ENCODE peak calls at places on chromosomes 7 and 10, in seven cellular contexts. One of them, this sample, is unnamed.
A peak's percentile ranks its signal among the peaks of the same experiment; 100 is the strongest.

GRCh38 chr7:102044984-102045673 is 227.7 kb downstream of the CUX1 start:
- DNase-seq in ACHN: peak; percentile 44
- DNase-seq in activated CD4-positive, alpha-beta T cell treated with anti-CD3 and anti-CD28 coated beads for 48 hours: no peak
- DNase-seq in germinal center: no peak
- DNase-seq in stimulated activated CD4-positive, alpha-beta T cell treated with anti-CD3 and anti-CD28 coated beads, Interleukin-15, amount 100 ng/mL, for 24 hours: no peak
- DNase-seq in fibroblast of lung: peak; percentile 98
- DNase-seq in NCI-H82: peak; percentile 52
- DNase-seq in this sample: no peak

GRCh38 chr7:133742709-133743538 is 384.2 kb upstream of the LRGUK start:
- DNase-seq in ACHN: peak; percentile 30
- DNase-seq in activated CD4-positive, alpha-beta T cell treated with anti-CD3 and anti-CD28 coated beads for 48 hours: no peak
- DNase-seq in germinal center: peak; percentile 3
- DNase-seq in stimulated activated CD4-positive, alpha-beta T cell treated with anti-CD3 and anti-CD28 coated beads, Interleukin-15, amount 100 ng/mL, for 24 hours: no peak
- DNase-seq in fibroblast of lung: peak; percentile 46
- DNase-seq in NCI-H82: peak; percentile 32
- DNase-seq in this sample: no peak

GRCh38 chr7:539731-540411 is 20.2 kb upstream of the PDGFA start:
- DNase-seq in ACHN: peak; percentile 87
- DNase-seq in activated CD4-positive, alpha-beta T cell treated with anti-CD3 and anti-CD28 coated beads for 48 hours: no peak
- DNase-seq in germinal center: no peak
- DNase-seq in stimulated activated CD4-positive, alpha-beta T cell treated with anti-CD3 and anti-CD28 coated beads, Interleukin-15, amount 100 ng/mL, for 24 hours: no peak
- DNase-seq in fibroblast of lung: peak; percentile 52
- DNase-seq in NCI-H82: no peak
- DNase-seq in this sample: no peak

GRCh38 chr10:132697568-132698200 is 88.3 kb downstream of the NKX6-2 start:
- DNase-seq in ACHN: no peak
- DNase-seq in activated CD4-positive, alpha-beta T cell treated with anti-CD3 and anti-CD28 coated beads for 48 hours: no peak
- DNase-seq in germinal center: no peak
- DNase-seq in stimulated activated CD4-positive, alpha-beta T cell treated with anti-CD3 and anti-CD28 coated beads, Interleukin-15, amount 100 ng/mL, for 24 hours: no peak
- DNase-seq in fibroblast of lung: no peak
- DNase-seq in NCI-H82: no peak
- DNase-seq in this sample: no peak

GRCh38 chr7:6590645-6591110 is 857 bp downstream of the INTS15 start:
- DNase-seq in ACHN: no peak
- DNase-seq in activated CD4-positive, alpha-beta T cell treated with anti-CD3 and anti-CD28 coated beads for 48 hours: no peak
- DNase-seq in germinal center: no peak
- DNase-seq in stimulated activated CD4-positive, alpha-beta T cell treated with anti-CD3 and anti-CD28 coated beads, Interleukin-15, amount 100 ng/mL, for 24 hours: no peak
- DNase-seq in fibroblast of lung: peak; percentile 9
- DNase-seq in NCI-H82: peak; percentile 61
- DNase-seq in this sample: no peak

GRCh38 chr10:128068398-128069285 is 57.6 kb downstream of the MKI67 start:
- DNase-seq in ACHN: no peak
- DNase-seq in activated CD4-positive, alpha-beta T cell treated with anti-CD3 and anti-CD28 coated beads for 48 hours: no peak
- DNase-seq in germinal center: no peak
- DNase-seq in stimulated activated CD4-positive, alpha-beta T cell treated with anti-CD3 and anti-CD28 coated beads, Interleukin-15, amount 100 ng/mL, for 24 hours: no peak
- DNase-seq in fibroblast of lung: no peak
- DNase-seq in NCI-H82: no peak
- DNase-seq in this sample: no peak

GRCh38 chr7:134632937-134633540 is 13.6 kb upstream of the BPGM start:
- DNase-seq in ACHN: peak; percentile 75
- DNase-seq in activated CD4-positive, alpha-beta T cell treated with anti-CD3 and anti-CD28 coated beads for 48 hours: peak; percentile 26
- DNase-seq in germinal center: peak; percentile 27
- DNase-seq in stimulated activated CD4-positive, alpha-beta T cell treated with anti-CD3 and anti-CD28 coated beads, Interleukin-15, amount 100 ng/mL, for 24 hours: peak; percentile 8
- DNase-seq in fibroblast of lung: peak; percentile 65
- DNase-seq in NCI-H82: peak; percentile 61
- DNase-seq in this sample: no peak

GRCh38 chr7:95684037-95684436 is 87.7 kb upstream of the PDK4 start:
- DNase-seq in ACHN: peak; percentile 76
- DNase-seq in activated CD4-positive, alpha-beta T cell treated with anti-CD3 and anti-CD28 coated beads for 48 hours: no peak
- DNase-seq in germinal center: no peak
- DNase-seq in stimulated activated CD4-positive, alpha-beta T cell treated with anti-CD3 and anti-CD28 coated beads, Interleukin-15, amount 100 ng/mL, for 24 hours: no peak
- DNase-seq in fibroblast of lung: peak; percentile 77
- DNase-seq in NCI-H82: peak; percentile 80
- DNase-seq in this sample: no peak

GRCh38 chr10:124998624-124999291 is 56.8 kb downstream of the ZRANB1 start:
- DNase-seq in ACHN: no peak
- DNase-seq in activated CD4-positive, alpha-beta T cell treated with anti-CD3 and anti-CD28 coated beads for 48 hours: no peak
- DNase-seq in germinal center: no peak
- DNase-seq in stimulated activated CD4-positive, alpha-beta T cell treated with anti-CD3 and anti-CD28 coated beads, Interleukin-15, amount 100 ng/mL, for 24 hours: no peak
- DNase-seq in fibroblast of lung: no peak
- DNase-seq in NCI-H82: no peak
- DNase-seq in this sample: no peak

GRCh38 chr10:98339790-98340189 is 71.8 kb upstream of the LOXL4 start:
- DNase-seq in ACHN: no peak
- DNase-seq in activated CD4-positive, alpha-beta T cell treated with anti-CD3 and anti-CD28 coated beads for 48 hours: no peak
- DNase-seq in germinal center: no peak
- DNase-seq in stimulated activated CD4-positive, alpha-beta T cell treated with anti-CD3 and anti-CD28 coated beads, Interleukin-15, amount 100 ng/mL, for 24 hours: no peak
- DNase-seq in fibroblast of lung: no peak
- DNase-seq in NCI-H82: no peak
- DNase-seq in this sample: no peak

GRCh38 chr7:90595341-90595800 is 750 bp upstream of the CDK14 start:
- DNase-seq in ACHN: no peak
- DNase-seq in activated CD4-positive, alpha-beta T cell treated with anti-CD3 and anti-CD28 coated beads for 48 hours: no peak
- DNase-seq in germinal center: peak; percentile 13
- DNase-seq in stimulated activated CD4-positive, alpha-beta T cell treated with anti-CD3 and anti-CD28 coated beads, Interleukin-15, amount 100 ng/mL, for 24 hours: no peak
- DNase-seq in fibroblast of lung: peak; percentile 25
- DNase-seq in NCI-H82: no peak
- DNase-seq in this sample: no peak

GRCh38 chr7:70647801-70648491 is 484.0 kb upstream of the GALNT17 start:
- DNase-seq in ACHN: no peak
- DNase-seq in activated CD4-positive, alpha-beta T cell treated with anti-CD3 and anti-CD28 coated beads for 48 hours: peak; percentile 84
- DNase-seq in germinal center: no peak
- DNase-seq in stimulated activated CD4-positive, alpha-beta T cell treated with anti-CD3 and anti-CD28 coated beads, Interleukin-15, amount 100 ng/mL, for 24 hours: peak; percentile 83
- DNase-seq in fibroblast of lung: no peak
- DNase-seq in NCI-H82: no peak
- DNase-seq in this sample: peak; percentile 72

GRCh38 chr7:108037748-108038147 is 34.8 kb upstream of the LAMB1 start:
- DNase-seq in ACHN: no peak
- DNase-seq in activated CD4-positive, alpha-beta T cell treated with anti-CD3 and anti-CD28 coated beads for 48 hours: no peak
- DNase-seq in germinal center: no peak
- DNase-seq in stimulated activated CD4-positive, alpha-beta T cell treated with anti-CD3 and anti-CD28 coated beads, Interleukin-15, amount 100 ng/mL, for 24 hours: no peak
- DNase-seq in fibroblast of lung: no peak
- DNase-seq in NCI-H82: peak; percentile 69
- DNase-seq in this sample: no peak

GRCh38 chr7:84231157-84231556 is 36.6 kb upstream of the SEMA3A start:
- DNase-seq in ACHN: no peak
- DNase-seq in activated CD4-positive, alpha-beta T cell treated with anti-CD3 and anti-CD28 coated beads for 48 hours: no peak
- DNase-seq in germinal center: no peak
- DNase-seq in stimulated activated CD4-positive, alpha-beta T cell treated with anti-CD3 and anti-CD28 coated beads, Interleukin-15, amount 100 ng/mL, for 24 hours: no peak
- DNase-seq in fibroblast of lung: peak; percentile 25
- DNase-seq in NCI-H82: no peak
- DNase-seq in this sample: no peak

GRCh38 chr10:50554381-50554994 is 69.3 kb downstream of the SGMS1 start:
- DNase-seq in ACHN: no peak
- DNase-seq in activated CD4-positive, alpha-beta T cell treated with anti-CD3 and anti-CD28 coated beads for 48 hours: no peak
- DNase-seq in germinal center: no peak
- DNase-seq in stimulated activated CD4-positive, alpha-beta T cell treated with anti-CD3 and anti-CD28 coated beads, Interleukin-15, amount 100 ng/mL, for 24 hours: no peak
- DNase-seq in fibroblast of lung: no peak
- DNase-seq in NCI-H82: no peak
- DNase-seq in this sample: no peak

GRCh38 chr10:30538086-30538485 is 91.5 kb downstream of the LYZL2 start:
- DNase-seq in ACHN: peak; percentile 7
- DNase-seq in activated CD4-positive, alpha-beta T cell treated with anti-CD3 and anti-CD28 coated beads for 48 hours: no peak
- DNase-seq in germinal center: no peak
- DNase-seq in stimulated activated CD4-positive, alpha-beta T cell treated with anti-CD3 and anti-CD28 coated beads, Interleukin-15, amount 100 ng/mL, for 24 hours: no peak
- DNase-seq in fibroblast of lung: peak; percentile 16
- DNase-seq in NCI-H82: no peak
- DNase-seq in this sample: no peak

GRCh38 chr10:110411047-110411410 is 86.7 kb upstream of the DUSP5 start:
- DNase-seq in ACHN: peak; percentile 75
- DNase-seq in activated CD4-positive, alpha-beta T cell treated with anti-CD3 and anti-CD28 coated beads for 48 hours: no peak
- DNase-seq in germinal center: no peak
- DNase-seq in stimulated activated CD4-positive, alpha-beta T cell treated with anti-CD3 and anti-CD28 coated beads, Interleukin-15, amount 100 ng/mL, for 24 hours: no peak
- DNase-seq in fibroblast of lung: peak; percentile 50
- DNase-seq in NCI-H82: no peak
- DNase-seq in this sample: no peak

GRCh38 chr7:47937711-47938573 is 10.3 kb downstream of the PKD1L1 start:
- DNase-seq in ACHN: no peak
- DNase-seq in activated CD4-positive, alpha-beta T cell treated with anti-CD3 and anti-CD28 coated beads for 48 hours: no peak
- DNase-seq in germinal center: peak; percentile 82
- DNase-seq in stimulated activated CD4-positive, alpha-beta T cell treated with anti-CD3 and anti-CD28 coated beads, Interleukin-15, amount 100 ng/mL, for 24 hours: no peak
- DNase-seq in fibroblast of lung: no peak
- DNase-seq in NCI-H82: no peak
- DNase-seq in this sample: no peak

GRCh38 chr7:125506331-125506730 is 576.7 kb upstream of the POT1 start:
- DNase-seq in ACHN: no peak
- DNase-seq in activated CD4-positive, alpha-beta T cell treated with anti-CD3 and anti-CD28 coated beads for 48 hours: no peak
- DNase-seq in germinal center: no peak
- DNase-seq in stimulated activated CD4-positive, alpha-beta T cell treated with anti-CD3 and anti-CD28 coated beads, Interleukin-15, amount 100 ng/mL, for 24 hours: no peak
- DNase-seq in fibroblast of lung: no peak
- DNase-seq in NCI-H82: no peak
- DNase-seq in this sample: no peak

GRCh38 chr10:69160809-69161225 is 19.2 kb upstream of the SUPV3L1 start:
- DNase-seq in ACHN: peak; percentile 6
- DNase-seq in activated CD4-positive, alpha-beta T cell treated with anti-CD3 and anti-CD28 coated beads for 48 hours: no peak
- DNase-seq in germinal center: no peak
- DNase-seq in stimulated activated CD4-positive, alpha-beta T cell treated with anti-CD3 and anti-CD28 coated beads, Interleukin-15, amount 100 ng/mL, for 24 hours: no peak
- DNase-seq in fibroblast of lung: no peak
- DNase-seq in NCI-H82: no peak
- DNase-seq in this sample: no peak

GRCh38 chr7:40644454-40645188 is 509.8 kb downstream of the SUGCT start:
- DNase-seq in ACHN: no peak
- DNase-seq in activated CD4-positive, alpha-beta T cell treated with anti-CD3 and anti-CD28 coated beads for 48 hours: peak; percentile 3
- DNase-seq in germinal center: peak; percentile 4
- DNase-seq in stimulated activated CD4-positive, alpha-beta T cell treated with anti-CD3 and anti-CD28 coated beads, Interleukin-15, amount 100 ng/mL, for 24 hours: peak; percentile 1
- DNase-seq in fibroblast of lung: no peak
- DNase-seq in NCI-H82: peak; percentile 86
- DNase-seq in this sample: peak; percentile 9

GRCh38 chr7:23347682-23348180 is 48.6 kb downstream of the MALSU1 start:
- DNase-seq in ACHN: peak; percentile 25
- DNase-seq in activated CD4-positive, alpha-beta T cell treated with anti-CD3 and anti-CD28 coated beads for 48 hours: no peak
- DNase-seq in germinal center: no peak
- DNase-seq in stimulated activated CD4-positive, alpha-beta T cell treated with anti-CD3 and anti-CD28 coated beads, Interleukin-15, amount 100 ng/mL, for 24 hours: no peak
- DNase-seq in fibroblast of lung: peak; percentile 89
- DNase-seq in NCI-H82: no peak
- DNase-seq in this sample: no peak

GRCh38 chr10:73647211-73647874 is 6.1 kb upstream of the MYOZ1 start:
- DNase-seq in ACHN: peak; percentile 49
- DNase-seq in activated CD4-positive, alpha-beta T cell treated with anti-CD3 and anti-CD28 coated beads for 48 hours: peak; percentile 40
- DNase-seq in germinal center: peak; percentile 58
- DNase-seq in stimulated activated CD4-positive, alpha-beta T cell treated with anti-CD3 and anti-CD28 coated beads, Interleukin-15, amount 100 ng/mL, for 24 hours: peak; percentile 54
- DNase-seq in fibroblast of lung: peak; percentile 56
- DNase-seq in NCI-H82: peak; percentile 95
- DNase-seq in this sample: peak; percentile 36

GRCh38 chr10:30115391-30116253 is 56.2 kb upstream of the JCAD start:
- DNase-seq in ACHN: no peak
- DNase-seq in activated CD4-positive, alpha-beta T cell treated with anti-CD3 and anti-CD28 coated beads for 48 hours: no peak
- DNase-seq in germinal center: no peak
- DNase-seq in stimulated activated CD4-positive, alpha-beta T cell treated with anti-CD3 and anti-CD28 coated beads, Interleukin-15, amount 100 ng/mL, for 24 hours: no peak
- DNase-seq in fibroblast of lung: no peak
- DNase-seq in NCI-H82: no peak
- DNase-seq in this sample: no peak

This sample was measured in stimulated activated naive CD8-positive, alpha-beta T cell treated with anti-CD3 and anti-CD28 coated beads, Interleukin-15, Interleukin-2, amounts not matched to agents 100 U/mL and 50 U/mL, for 24 hours.